ENCODE peak calls at places on chromosomes 7 and 10, in seven cellular contexts. K is IMR-90, C is transverse colon, O is heart left ventricle, R is esophagus squamous epithelium, F is stomach, P is sigmoid colon. V is an unnamed sample.

GRCh38 chr7:152553671-152554317 is 118.0 kb upstream of the KMT2C start:
- DNase-seq in K (no peak), C (no peak), O (no peak), R (no peak), F (no peak), P (no peak), V (no peak)

GRCh38 chr10:95319239-95319638 is 28.4 kb upstream of the PDLIM1 start:
- DNase-seq in K (peak), C (no peak), O (no peak), R (no peak), F (no peak), P (no peak), V (no peak)

GRCh38 chr10:110274629-110275028 is 30.1 kb downstream of the SMNDC1 start:
- DNase-seq in K (no peak), C (no peak), O (no peak), R (no peak), F (no peak), P (no peak), V (no peak)

GRCh38 chr7:44147026-44147881 is 6.1 kb upstream of the MYL7 start:
- DNase-seq in K (no peak), C (no peak), O (peak), R (no peak), F (no peak), P (peak), V (peak)

GRCh38 chr7:69365588-69366241 is 232.6 kb upstream of the AUTS2 start:
- DNase-seq in K (no peak), C (no peak), O (no peak), R (no peak), F (no peak), P (no peak), V (no peak)

GRCh38 chr7:41169307-41169706 is 533.6 kb downstream of the INHBA start:
- DNase-seq in K (peak), C (no peak), O (no peak), R (no peak), F (no peak), P (no peak), V (no peak)

GRCh38 chr7:30659312-30659711 is 22.9 kb downstream of the CRHR2 start:
- DNase-seq in K (peak), C (no peak), O (no peak), R (no peak), F (no peak), P (peak), V (no peak)

GRCh38 chr10:103752680-103753248 is 102.6 kb downstream of the SH3PXD2A start:
- DNase-seq in K (no peak), C (no peak), O (no peak), R (no peak), F (peak), P (no peak), V (peak)

GRCh38 chr7:5625938-5626337 is 155.5 kb downstream of the RNF216 start:
- DNase-seq in K (peak), C (no peak), O (no peak), R (no peak), F (no peak), P (no peak), V (no peak)

GRCh38 chr10:12539350-12540164 is 190.2 kb downstream of the CAMK1D start:
- DNase-seq in K (no peak), C (no peak), O (no peak), R (no peak), F (no peak), P (no peak), V (peak)

GRCh38 chr7:150931199-150931869 is 46.8 kb downstream of the KCNH2 start:
- DNase-seq in K (no peak), C (no peak), O (no peak), R (no peak), F (peak), P (no peak), V (no peak)

GRCh38 chr10:101558671-101559595 is 29.1 kb downstream of the POLL start:
- DNase-seq in K (no peak), C (no peak), O (no peak), R (no peak), F (no peak), P (peak), V (no peak)

GRCh38 chr10:63494951-63495350 is 26.2 kb upstream of the REEP3 start:
- DNase-seq in K (no peak), C (no peak), O (no peak), R (no peak), F (no peak), P (no peak), V (no peak)

GRCh38 chr7:137774793-137775201 is 72.0 kb downstream of the DGKI start:
- DNase-seq in K (peak), C (no peak), O (no peak), R (no peak), F (no peak), P (no peak), V (no peak)

GRCh38 chr10:78337646-78338391 is 304.2 kb downstream of the RPS24 start:
- DNase-seq in K (peak), C (no peak), O (no peak), R (no peak), F (peak), P (peak), V (peak)

GRCh38 chr10:81873932-81874816 is 820 bp upstream of the NRG3 start:
- DNase-seq in K (no peak), C (no peak), O (peak), R (no peak), F (peak), P (peak), V (peak)

GRCh38 chr10:132497788-132498561 is 39.6 kb upstream of the INPP5A start:
- DNase-seq in K (no peak), C (no peak), O (no peak), R (no peak), F (no peak), P (peak), V (no peak)

GRCh38 chr10:92696606-92697383 is 7.0 kb downstream of the HHEX start:
- DNase-seq in K (no peak), C (no peak), O (no peak), R (no peak), F (no peak), P (no peak), V (no peak)

GRCh38 chr7:17934094-17934493 is 6.2 kb downstream of the SNX13 start:
- DNase-seq in K (no peak), C (no peak), O (no peak), R (no peak), F (no peak), P (no peak), V (no peak)

GRCh38 chr7:136134503-136134902 is 157.3 kb upstream of the MTPN start:
- DNase-seq in K (peak), C (no peak), O (no peak), R (no peak), F (no peak), P (no peak), V (no peak)

GRCh38 chr7:20021834-20022233 is 195.3 kb downstream of the MACC1 start:
- DNase-seq in K (no peak), C (no peak), O (no peak), R (no peak), F (no peak), P (no peak), V (no peak)

GRCh38 chr10:113285291-113285690 is 267.6 kb upstream of the HABP2 start:
- DNase-seq in K (no peak), C (no peak), O (no peak), R (no peak), F (no peak), P (no peak), V (no peak)

GRCh38 chr7:69992938-69993337 is 394.7 kb downstream of the AUTS2 start:
- DNase-seq in K (no peak), C (no peak), O (no peak), R (no peak), F (no peak), P (no peak), V (no peak)

DNA sequence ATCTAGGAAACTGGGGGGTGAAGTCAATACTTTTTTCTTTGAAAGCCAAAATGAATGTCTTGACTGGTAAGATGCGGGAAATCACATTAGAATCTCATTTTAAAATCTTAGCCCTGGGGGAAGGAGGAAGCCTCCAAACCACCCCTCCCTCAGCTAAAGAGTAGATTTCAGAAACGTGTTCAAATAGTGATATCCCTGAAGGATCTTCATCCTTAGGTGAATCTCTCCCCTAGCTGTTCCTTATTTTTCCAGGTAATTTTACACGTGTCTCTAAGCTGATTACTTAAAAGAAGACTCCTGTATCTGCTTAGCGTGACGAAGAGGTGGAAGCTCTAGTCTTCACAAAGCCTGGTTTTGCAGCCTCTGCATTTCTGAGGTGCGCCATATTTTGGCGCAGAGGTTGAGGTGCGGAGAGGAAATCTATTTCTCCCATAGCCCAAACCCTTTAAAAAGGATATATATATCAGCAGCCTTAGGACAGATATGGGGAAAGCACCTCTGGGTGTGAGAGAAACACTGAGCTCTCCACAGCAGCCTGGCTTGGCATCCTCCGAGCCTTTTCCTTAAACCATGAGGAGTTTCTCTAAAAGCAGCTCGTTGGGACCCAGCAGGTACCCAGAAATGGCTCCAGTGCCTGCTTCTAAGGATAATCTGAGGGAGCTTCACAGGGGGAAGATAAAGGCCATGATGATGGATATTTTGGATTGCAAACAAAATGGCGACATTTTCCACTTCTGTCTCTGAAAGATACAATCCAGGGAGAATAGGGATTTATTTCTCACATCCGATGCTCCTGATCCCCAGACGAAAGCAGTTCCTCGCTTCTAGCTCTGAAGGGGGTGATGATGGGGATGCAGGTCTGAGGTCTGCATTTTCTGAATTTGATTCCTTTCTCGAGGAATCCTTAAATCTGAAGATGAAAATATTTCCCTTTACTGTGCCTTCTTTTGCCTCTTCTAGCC is 3.0 kb upstream of the HOXA2 start:
- DNase-seq in K (peak), C (no peak), O (no peak), R (no peak), F (no peak), P (no peak), V (no peak)
- H3K4me3 ChIP-seq in K (no peak), C (no peak), O (no peak), R (peak), F (peak), P (no peak), V (no peak)

GRCh38 chr10:32059472-32059871 is 3.2 kb upstream of the KIF5B start:
- DNase-seq in K (no peak), C (no peak), O (no peak), R (no peak), F (no peak), P (no peak), V (no peak)

GRCh38 chr10:32057041-32057372 is 782 bp upstream of the KIF5B start:
- DNase-seq in K (no peak), C (no peak), O (no peak), R (no peak), F (no peak), P (no peak), V (no peak)

GRCh38 chr10:32054087-32054486 is 2.1 kb downstream of the KIF5B start:
- DNase-seq in K (peak), C (peak), O (no peak), R (no peak), F (no peak), P (peak), V (peak)

GRCh38 chr10:32056136-32057040 is at the start of gene KIF5B:
- DNase-seq in K (peak), C (peak), O (peak), R (peak), F (peak), P (peak), V (peak)

DNA sequence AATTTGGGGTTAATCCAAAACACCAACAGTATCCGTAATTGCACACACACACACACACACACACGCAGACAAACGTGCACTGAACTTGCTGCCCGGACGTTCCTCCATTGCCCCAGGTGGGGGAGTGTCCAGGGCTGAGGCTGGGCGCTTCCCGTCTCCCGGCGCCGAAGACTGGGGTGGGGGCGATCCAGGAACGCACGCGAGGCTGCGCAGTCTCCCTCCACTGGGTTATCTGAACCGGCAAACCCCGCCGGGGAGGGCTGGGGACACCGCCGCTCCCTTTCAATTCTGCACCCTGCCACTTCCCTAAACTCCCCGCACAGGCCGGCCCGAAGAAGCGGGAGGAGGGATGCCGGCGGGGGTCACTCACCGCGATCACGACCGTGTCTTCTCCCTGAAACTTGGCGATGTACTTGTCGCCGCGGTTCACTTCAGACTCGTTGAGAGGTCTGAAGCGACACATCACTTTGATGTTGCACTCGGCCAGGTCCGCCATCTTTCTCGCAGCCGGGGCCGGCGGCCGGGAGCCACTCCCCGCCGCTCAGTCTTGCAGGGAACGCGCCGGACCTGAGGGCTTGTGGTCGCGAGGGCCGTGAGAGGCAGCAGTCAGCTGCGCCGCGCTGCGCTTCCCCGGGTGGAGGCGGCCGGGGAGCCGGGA is 618 bp downstream of the KIF5B start:
- DNase-seq in K (peak), C (peak), O (peak), R (peak), F (peak), P (peak), V (peak)
- TF ChIP-seq POLR2A in K (no peak), C (peak), O (no peak), R (no peak), F (no peak), P (peak), V (no peak)

GRCh38 chr10:5012595-5012994 is 8.9 kb upstream of the AKR1C2 start:
- DNase-seq in K (no peak), C (no peak), O (no peak), R (no peak), F (no peak), P (no peak), V (no peak)

GRCh38 chr10:5014936-5015335 is 11.3 kb upstream of the AKR1C2 start:
- DNase-seq in K (no peak), C (no peak), O (no peak), R (no peak), F (no peak), P (no peak), V (peak)

GRCh38 chr10:5018150-5018549 is 14.5 kb upstream of the AKR1C2 start:
- DNase-seq in K (no peak), C (no peak), O (no peak), R (no peak), F (no peak), P (no peak), V (no peak)

DNA sequence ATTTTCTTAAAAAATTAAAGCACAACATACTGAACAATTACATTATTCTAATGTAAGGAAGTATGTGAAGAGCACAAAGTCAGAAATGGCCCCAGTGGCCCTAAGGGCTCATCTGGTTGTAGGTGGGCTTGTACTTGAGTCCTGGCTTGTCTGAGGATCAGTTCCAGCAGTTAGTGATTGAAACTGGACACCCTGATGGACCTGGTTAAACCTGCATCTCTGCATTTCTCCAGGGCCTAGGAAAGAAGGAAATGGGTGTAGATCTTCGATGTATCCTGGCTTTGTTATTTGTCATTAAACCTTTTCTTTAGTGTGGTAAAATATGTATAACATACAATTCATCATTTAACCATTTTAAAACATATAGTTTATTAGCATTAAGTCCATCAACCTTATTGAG is 9.7 kb upstream of the AKR1C2 start:
- DNase-seq in K (no peak), C (no peak), O (no peak), R (no peak), F (no peak), P (no peak), V (no peak)
- H3K27ac ChIP-seq in K (no peak), C (no peak), O (no peak), R (peak), F (no peak), P (no peak), V (no peak)

GRCh38 chr7:112133328-112133727 is 72.9 kb downstream of the DOCK4 start:
- DNase-seq in K (no peak), C (no peak), O (peak), R (no peak), F (no peak), P (no peak), V (no peak)

GRCh38 chr7:112136707-112137008 is 69.5 kb downstream of the DOCK4 start:
- DNase-seq in K (no peak), C (no peak), O (no peak), R (no peak), F (no peak), P (no peak), V (no peak)

GRCh38 chr7:112135815-112136706 is 70.1 kb downstream of the DOCK4 start:
- DNase-seq in K (no peak), C (no peak), O (no peak), R (no peak), F (no peak), P (no peak), V (no peak)

GRCh38 chr7:112132123-112132694 is 74.0 kb downstream of the DOCK4 start:
- DNase-seq in K (no peak), C (no peak), O (no peak), R (no peak), F (no peak), P (no peak), V (no peak)

DNA sequence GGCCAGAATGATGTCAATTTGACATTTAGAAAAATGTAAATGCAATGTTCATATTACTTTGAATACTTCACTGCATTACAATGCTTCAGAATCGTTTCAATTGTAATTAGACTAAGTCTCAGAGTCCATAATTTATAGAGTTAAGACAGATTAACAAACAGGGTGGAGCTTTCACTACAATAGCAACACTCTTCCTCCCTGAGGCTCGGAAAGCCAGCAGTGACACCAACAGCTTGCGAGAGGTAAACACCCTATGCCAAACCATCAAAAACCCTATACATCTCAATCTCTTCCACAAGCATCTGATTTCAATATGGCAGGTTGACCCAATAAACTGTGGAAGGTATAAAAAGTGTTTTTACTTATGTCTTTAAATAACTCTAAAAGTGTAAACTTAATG is 72.2 kb downstream of the DOCK4 start:
- DNase-seq in K (no peak), C (no peak), O (no peak), R (no peak), F (no peak), P (no peak), V (no peak)
- H3K4me3 ChIP-seq in K (no peak), C (no peak), O (no peak), R (no peak), F (no peak), P (no peak), V (no peak)

DNA sequence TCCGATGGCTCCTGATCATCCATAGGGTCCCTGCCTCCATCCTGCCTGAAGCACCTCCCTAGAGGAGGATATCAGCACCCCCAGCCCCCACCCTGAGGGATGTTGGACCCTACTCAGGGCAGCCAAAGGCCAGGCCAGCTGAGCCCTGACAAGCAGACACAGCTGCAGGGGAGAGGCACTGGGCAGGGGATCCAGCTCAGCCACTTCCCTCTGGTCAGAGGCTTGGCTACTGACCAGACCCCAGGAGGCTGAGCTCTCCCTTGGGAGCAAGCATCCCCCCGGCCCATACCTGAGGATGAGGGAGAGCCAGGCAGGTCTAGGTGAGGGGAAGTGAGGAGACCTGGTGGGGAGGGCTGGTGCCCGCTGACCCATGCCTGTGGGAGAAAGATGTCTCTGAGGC is 6.6 kb downstream of the LDB3 start:
- DNase-seq in K (no peak), C (no peak), O (peak), R (no peak), F (no peak), P (no peak), V (no peak)
- TF ChIP-seq POLR2A in K (no peak), C (no peak), O (no peak), R (no peak), F (no peak), P (no peak), V (no peak)

GRCh38 chr7:119842786-119843185 is 430.2 kb upstream of the KCND2 start:
- DNase-seq in K (no peak), C (no peak), O (no peak), R (no peak), F (no peak), P (no peak), V (no peak)

GRCh38 chr7:119842337-119842736 is 430.6 kb upstream of the KCND2 start:
- DNase-seq in K (no peak), C (no peak), O (no peak), R (no peak), F (no peak), P (no peak), V (no peak)

GRCh38 chr7:119838444-119838843 is 434.5 kb upstream of the KCND2 start:
- DNase-seq in K (no peak), C (no peak), O (no peak), R (no peak), F (no peak), P (no peak), V (no peak)
- H3K27ac ChIP-seq in K (no peak), C (no peak), O (no peak), R (no peak), F (no peak), P (no peak), V (no peak)

V was measured in body of pancreas.